ENCODE peak calls at places on chromosome 2, in four cellular contexts. U, I, S and G are unnamed samples. For H3K4me1, the result is how much of the 10 kb centered on the place peaks cover.

GRCh38 chr2:126973745-126974144 is 75.1 kb downstream of the TEX51 start:
- DNase-seq in I (no peak), S (no peak), U (no peak), G (no peak)

GRCh38 chr2:854460-854859 is 96.2 kb upstream of the SNTG2 start:
- DNase-seq in S (peak), U (no peak), I (peak), G (no peak)

GRCh38 chr2:114316532-114317300 is 125.7 kb upstream of the DPP10 start:
- DNase-seq in I (no peak), U (no peak), S (no peak), G (no peak)

GRCh38 chr2:174282449-174282848 is 34.1 kb upstream of the OLA1 start:
- DNase-seq in I (no peak), U (no peak), S (no peak), G (no peak)

GRCh38 chr2:164840930-164841718 is 499 bp downstream of the COBLL1 start:
- DNase-seq in I (peak), S (peak), U (peak), G (peak)

GRCh38 chr2:21270658-21271057 is 146.9 kb downstream of the TDRD15 start:
- DNase-seq in I (no peak), U (no peak), S (no peak), G (no peak)

GRCh38 chr2:134586289-134586980 is 132.4 kb downstream of the TMEM163 start:
- DNase-seq in I (no peak), S (no peak), U (peak), G (no peak)

GRCh38 chr2:207042841-207043240 is 103.5 kb downstream of the CPO start:
- DNase-seq in U (no peak), S (no peak), I (no peak), G (no peak)

GRCh38 chr2:60516383-60516811 is 37.1 kb downstream of the BCL11A start:
- DNase-seq in S (peak), U (no peak), I (no peak), G (no peak)

DNA sequence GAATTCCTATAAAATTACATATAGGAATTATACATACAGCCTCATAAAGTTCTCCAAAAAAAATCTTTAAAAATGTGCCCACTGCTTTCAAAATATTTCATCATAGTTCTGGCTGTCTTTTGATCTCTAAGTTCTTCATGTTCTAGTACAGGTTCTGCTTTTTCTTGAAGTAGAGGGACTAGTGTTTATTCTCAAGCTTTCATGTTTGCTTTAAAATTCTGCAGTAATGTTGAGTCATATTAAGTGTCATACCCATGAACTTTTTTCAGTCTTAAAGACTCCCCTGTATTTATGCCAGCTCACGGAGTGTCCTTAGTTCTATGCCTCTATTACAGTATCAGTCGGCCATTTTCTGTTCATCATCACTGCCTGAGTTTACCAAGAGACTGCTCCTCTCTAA is 54.8 kb upstream of the CCDC141 start:
- DNase-seq in U (no peak), I (no peak), S (no peak), G (no peak)
- TF ChIP-seq EP300 in U (no peak), I (no peak), S (no peak), G (no peak)

DNA sequence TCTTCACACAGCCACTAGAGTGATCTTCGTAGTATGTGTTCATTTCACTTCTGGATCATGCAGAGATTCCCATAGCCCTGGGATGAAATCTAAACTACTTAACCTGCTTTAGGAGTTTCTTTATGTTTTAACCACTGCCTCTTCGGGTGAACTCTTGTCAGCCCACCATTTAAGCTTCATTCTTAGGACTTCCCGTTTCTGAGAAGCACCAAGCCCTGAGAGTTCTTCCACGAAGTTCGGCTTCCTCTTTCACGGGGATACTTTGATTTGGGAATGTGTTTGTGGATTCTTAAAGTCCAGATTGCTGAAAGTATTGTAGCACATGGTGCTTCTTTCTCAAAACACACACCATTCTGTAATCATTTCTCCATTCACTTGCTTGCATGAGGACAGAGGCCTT is 205.0 kb downstream of the UBE2E3 start:
- DNase-seq in U (no peak), S (no peak), I (no peak), G (no peak)
- TF ChIP-seq POLR2AphosphoS5 in U (no peak), S (no peak), I (no peak), G (no peak)

DNA sequence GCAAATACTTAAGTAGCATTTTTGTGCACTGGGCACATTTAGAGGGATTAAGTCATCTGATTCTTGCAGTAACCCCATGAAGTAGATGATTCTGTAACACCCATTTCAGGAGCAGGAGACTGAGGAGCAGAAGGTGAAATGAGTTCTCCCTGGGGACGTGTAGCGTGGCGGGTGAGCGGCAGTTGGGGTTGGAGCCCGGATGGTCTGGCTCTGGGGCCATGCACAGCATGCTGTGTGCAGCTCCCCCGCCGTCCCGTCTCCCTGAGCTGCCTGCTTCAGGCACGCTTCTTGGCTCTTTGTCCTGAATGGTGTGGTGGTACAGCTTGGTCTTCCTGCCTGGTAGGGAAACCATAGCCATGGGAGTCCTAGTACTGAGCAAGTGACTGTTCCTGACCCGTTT is 32.4 kb downstream of the INPP4A start:
- DNase-seq in U (no peak), S (no peak), I (no peak), G (peak)
- H3K4me1 ChIP-seq in U (half or more), S (under half), I (half or more), G (under half)

GRCh38 chr2:27720004-27720551 is 51.4 kb upstream of the MRPL33 start:
- DNase-seq in I (peak), U (peak), S (no peak), G (no peak)
- TF ChIP-seq EP300 in I (no peak), U (no peak), S (no peak), G (no peak)

GRCh38 chr2:173231042-173231441 is 123.6 kb upstream of the CDCA7 start:
- DNase-seq in S (no peak), I (peak), U (peak), G (no peak)

GRCh38 chr2:173230181-173230580 is 124.5 kb upstream of the CDCA7 start:
- DNase-seq in U (no peak), I (no peak), S (no peak), G (no peak)

GRCh38 chr2:173229086-173229485 is 125.6 kb upstream of the CDCA7 start:
- DNase-seq in U (no peak), S (no peak), I (no peak), G (no peak)

GRCh38 chr2:173232956-173233744 is 121.5 kb upstream of the CDCA7 start:
- DNase-seq in U (no peak), S (no peak), I (no peak), G (no peak)

GRCh38 chr2:173231465-173231864 is 123.2 kb upstream of the CDCA7 start:
- DNase-seq in I (no peak), S (no peak), U (no peak), G (no peak)
- TF ChIP-seq POLR2AphosphoS5 in I (no peak), S (no peak), U (no peak), G (no peak)

GRCh38 chr2:37501121-37501520 is 156.7 kb downstream of the QPCT start:
- DNase-seq in U (no peak), S (no peak), I (no peak), G (no peak)

GRCh38 chr2:37506407-37507068 is 162.1 kb downstream of the QPCT start:
- DNase-seq in I (no peak), S (no peak), U (no peak), G (no peak)

GRCh38 chr2:37507703-37508102 is 163.3 kb downstream of the QPCT start:
- DNase-seq in I (no peak), S (no peak), U (no peak), G (no peak)

DNA sequence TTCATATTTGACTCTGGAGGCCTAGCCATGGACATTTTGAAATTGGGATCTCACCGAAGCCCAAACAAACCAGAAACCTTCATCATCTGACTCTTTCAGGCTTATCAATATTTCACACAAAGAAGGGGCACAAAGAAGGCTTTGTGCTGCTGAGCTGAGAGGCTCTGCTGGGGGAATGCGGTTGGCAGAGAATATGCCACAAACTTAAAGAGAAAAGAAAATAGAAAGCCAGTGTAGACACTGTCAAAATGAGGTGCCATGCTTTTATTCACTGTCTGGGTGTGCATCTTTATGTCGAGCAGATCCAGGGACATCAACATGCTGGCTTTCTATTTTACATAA is 162.6 kb downstream of the QPCT start:
- DNase-seq in U (no peak), I (no peak), S (no peak), G (no peak)
- H3K4me1 ChIP-seq in U (under half), I (under half), S (under half), G (under half)

GRCh38 chr2:184558713-184559464 is 39.4 kb upstream of the ZNF804A start:
- DNase-seq in S (no peak), I (no peak), U (no peak), G (no peak)
- TF ChIP-seq EP300 in S (no peak), I (no peak), U (no peak), G (no peak)

GRCh38 chr2:150133623-150134022 is 353.8 kb downstream of the RND3 start:
- DNase-seq in I (no peak), U (no peak), S (no peak), G (no peak)
- TF ChIP-seq POLR2AphosphoS5 in I (no peak), U (no peak), S (no peak), G (no peak)

DNA sequence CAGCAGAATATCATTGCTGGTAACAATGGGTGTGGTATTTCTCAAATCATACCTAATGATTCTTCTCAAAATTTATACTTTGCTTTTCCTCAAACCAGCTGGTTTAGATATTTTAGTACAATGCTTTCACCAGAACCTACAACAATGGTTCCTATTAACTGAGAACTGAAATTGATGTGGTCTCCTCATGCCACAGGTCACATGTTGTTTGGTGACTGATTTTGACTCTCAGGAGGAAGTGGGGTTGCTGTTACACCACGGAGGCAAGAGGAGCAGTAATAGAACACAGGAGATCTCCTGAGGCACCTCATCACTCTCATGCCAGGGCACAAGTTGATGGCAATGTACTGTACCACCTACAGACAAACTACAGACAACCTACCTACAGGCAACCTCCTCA is 3.0 kb upstream of the CEP68 start:
- DNase-seq in U (no peak), S (no peak), I (no peak), G (no peak)
- H3K4me1 ChIP-seq in U (under half), S (under half), I (under half), G (under half)